ENCODE peak calls at places on chromosomes 13 and 19, in four cellular contexts. Y is IMR-90, A is H1, D is GM12878. M is an unnamed sample.

GRCh38 chr19:2014731-2015610 is 543 bp downstream of the BTBD2 start:
- DNase-seq in Y (no peak), A (no peak), D (no peak), M (peak; percentile 87)

GRCh38 chr19:7953060-7953459 is 9.6 kb upstream of the TIMM44 start:
- DNase-seq in Y (peak; percentile 21), A (no peak), D (no peak), M (no peak)

GRCh38 chr19:28009696-28010095 is 1203.3 kb downstream of the UQCRFS1 start:
- DNase-seq in Y (no peak), A (no peak), D (no peak), M (no peak)

GRCh38 chr19:29118384-29118783 is 94.6 kb downstream of the UQCRFS1 start:
- DNase-seq in Y (no peak), A (no peak), D (no peak), M (no peak)

GRCh38 chr13:83162493-83162892 is 719.8 kb downstream of the SLITRK1 start:
- DNase-seq in Y (peak; percentile 17), A (no peak), D (no peak), M (no peak)

GRCh38 chr19:23281663-23282276 is 31.6 kb upstream of the ZNF724 start:
- DNase-seq in Y (no peak), A (no peak), D (no peak), M (no peak)

GRCh38 chr13:50682002-50682401 is 161.5 kb downstream of the DLEU7 start:
- DNase-seq in Y (no peak), A (no peak), D (no peak), M (no peak)

GRCh38 chr19:10420444-10421239 is at the start of gene PDE4A:
- DNase-seq in Y (no peak), A (no peak), D (no peak), M (peak; percentile 78)

GRCh38 chr13:111118898-111119607 is 3.9 kb downstream of the ARHGEF7 start:
- DNase-seq in Y (no peak), A (no peak), D (no peak), M (no peak)

GRCh38 chr13:77918391-77919261 is at the start of gene EDNRB:
- DNase-seq in Y (peak; percentile 17), A (peak; percentile 29), D (no peak), M (no peak)

GRCh38 chr19:38211206-38211605 is 12.8 kb downstream of the DPF1 start:
- DNase-seq in Y (no peak), A (no peak), D (no peak), M (peak; percentile 44)

GRCh38 chr19:42352216-42352892 is 26.9 kb downstream of the MEGF8 start:
- DNase-seq in Y (peak; percentile 8), A (no peak), D (no peak), M (no peak)

GRCh38 chr13:113854238-113855011 is 9.5 kb downstream of the GAS6 start:
- DNase-seq in Y (peak; percentile 81), A (no peak), D (no peak), M (no peak)

GRCh38 chr19:2536461-2536860 is 60.5 kb downstream of the GADD45B start:
- DNase-seq in Y (no peak), A (no peak), D (no peak), M (no peak)

GRCh38 chr13:97225533-97225932 is 3.4 kb downstream of the MBNL2 start:
- DNase-seq in Y (no peak), A (no peak), D (no peak), M (no peak)

GRCh38 chr19:52665047-52665446 is 26.9 kb upstream of the ZNF83 start:
- DNase-seq in Y (no peak), A (no peak), D (no peak), M (peak; percentile 70)

GRCh38 chr19:30695171-30695875 is 323.1 kb downstream of the ZNF536 start:
- DNase-seq in Y (no peak), A (no peak), D (no peak), M (peak; percentile 16)
- TF ChIP-seq CHD1 in Y (no peak), A (no peak), D (no peak), M (no peak)

GRCh38 chr19:5851302-5851701 is at the start of gene FUT3:
- DNase-seq in Y (no peak), A (no peak), D (no peak), M (no peak)

GRCh38 chr19:5850189-5850588 is 1.1 kb downstream of the FUT3 start:
- DNase-seq in Y (no peak), A (no peak), D (no peak), M (no peak)

GRCh38 chr19:5850743-5851293 is 431 bp downstream of the FUT3 start:
- DNase-seq in Y (peak; percentile 53), A (no peak), D (no peak), M (peak; percentile 6)
- TF ChIP-seq CHD1 in Y (no peak), A (no peak), D (no peak), M (no peak)

GRCh38 chr19:33302974-33303790 is 848 bp upstream of the CEBPA start:
- DNase-seq in Y (peak; percentile 41), A (no peak), D (no peak), M (no peak)

GRCh38 chr19:33306191-33306590 is 3.9 kb upstream of the CEBPA start:
- DNase-seq in Y (no peak), A (no peak), D (no peak), M (no peak)

GRCh38 chr19:33306853-33307792 is 4.8 kb upstream of the CEBPA start:
- DNase-seq in Y (no peak), A (no peak), D (no peak), M (no peak)

GRCh38 chr19:33303791-33304759 is 1.7 kb upstream of the CEBPA start:
- DNase-seq in Y (no peak), A (no peak), D (no peak), M (no peak)

GRCh38 chr19:33304760-33305647 is 2.7 kb upstream of the CEBPA start:
- DNase-seq in Y (no peak), A (no peak), D (no peak), M (peak; percentile 49)
- TF ChIP-seq CHD1 in Y (no peak), A (no peak), D (no peak), M (no peak)

GRCh38 chr19:48543121-48543710 is 8.8 kb upstream of the SULT2B1 start:
- DNase-seq in Y (peak; percentile 65), A (no peak), D (no peak), M (no peak)

GRCh38 chr19:48540110-48540509 is 11.9 kb upstream of the SULT2B1 start:
- DNase-seq in Y (no peak), A (no peak), D (no peak), M (no peak)

GRCh38 chr19:48541813-48542212 is 10.2 kb upstream of the SULT2B1 start:
- DNase-seq in Y (no peak), A (no peak), D (no peak), M (no peak)

GRCh38 chr19:48537541-48537940 is 14.4 kb upstream of the SULT2B1 start:
- DNase-seq in Y (no peak), A (no peak), D (no peak), M (no peak)

DNA sequence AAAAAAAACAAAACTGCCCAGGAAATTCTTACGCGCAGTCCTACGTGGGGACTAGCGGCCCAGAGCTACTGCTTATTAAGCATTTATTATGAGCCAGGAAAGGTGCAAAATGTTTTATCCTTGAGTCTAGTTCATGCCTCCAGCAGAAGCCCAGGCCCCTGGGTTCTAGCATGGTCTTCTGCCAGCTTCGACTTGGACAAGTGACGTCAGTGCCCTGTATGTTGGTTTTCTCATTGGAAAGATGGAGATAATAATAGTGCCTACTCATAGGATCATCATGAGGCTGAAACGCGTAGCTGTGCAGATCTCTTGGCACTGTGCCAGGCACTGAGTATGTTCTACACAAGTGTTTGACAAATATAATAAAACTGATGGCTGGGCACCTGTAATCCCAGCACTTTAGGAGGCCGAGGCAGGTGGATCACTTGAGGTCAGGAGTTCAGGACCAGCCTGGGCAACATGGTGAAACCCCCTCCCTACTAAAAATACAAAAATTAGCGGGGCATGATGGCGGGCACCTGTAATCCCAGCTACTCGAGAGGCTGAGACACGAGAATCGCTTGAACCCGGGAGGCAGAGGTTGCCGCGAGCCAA is 12.4 kb upstream of the SULT2B1 start:
- DNase-seq in Y (peak; percentile 82), A (no peak), D (no peak), M (peak; percentile 12)
- TF ChIP-seq CHD1 in Y (no peak), A (no peak), D (no peak), M (no peak)

DNA sequence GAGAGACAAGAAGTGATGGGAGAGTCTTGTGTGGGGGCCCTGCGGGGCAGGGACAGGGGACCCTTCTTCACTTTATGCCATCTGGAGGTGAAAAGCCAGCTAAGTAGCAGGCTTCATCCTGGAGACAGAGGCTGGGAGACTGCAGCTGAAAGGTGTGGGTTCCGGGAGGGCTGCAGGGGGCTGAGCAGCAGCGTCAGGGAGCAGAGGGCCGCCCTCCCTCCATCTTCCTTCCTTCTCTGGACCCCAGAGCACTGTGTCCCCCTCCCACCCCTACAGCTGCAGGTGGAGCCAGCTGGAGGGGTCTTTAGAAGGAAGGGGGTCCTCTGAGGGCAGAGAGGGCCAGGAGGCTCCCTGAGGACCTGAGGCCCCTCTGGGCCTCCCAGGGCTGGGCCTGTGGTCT is 96.6 kb downstream of the WTIP start:
- DNase-seq in Y (no peak), A (no peak), D (no peak), M (no peak)
- TF ChIP-seq CHD1 in Y (no peak), A (no peak), D (no peak), M (no peak)

DNA sequence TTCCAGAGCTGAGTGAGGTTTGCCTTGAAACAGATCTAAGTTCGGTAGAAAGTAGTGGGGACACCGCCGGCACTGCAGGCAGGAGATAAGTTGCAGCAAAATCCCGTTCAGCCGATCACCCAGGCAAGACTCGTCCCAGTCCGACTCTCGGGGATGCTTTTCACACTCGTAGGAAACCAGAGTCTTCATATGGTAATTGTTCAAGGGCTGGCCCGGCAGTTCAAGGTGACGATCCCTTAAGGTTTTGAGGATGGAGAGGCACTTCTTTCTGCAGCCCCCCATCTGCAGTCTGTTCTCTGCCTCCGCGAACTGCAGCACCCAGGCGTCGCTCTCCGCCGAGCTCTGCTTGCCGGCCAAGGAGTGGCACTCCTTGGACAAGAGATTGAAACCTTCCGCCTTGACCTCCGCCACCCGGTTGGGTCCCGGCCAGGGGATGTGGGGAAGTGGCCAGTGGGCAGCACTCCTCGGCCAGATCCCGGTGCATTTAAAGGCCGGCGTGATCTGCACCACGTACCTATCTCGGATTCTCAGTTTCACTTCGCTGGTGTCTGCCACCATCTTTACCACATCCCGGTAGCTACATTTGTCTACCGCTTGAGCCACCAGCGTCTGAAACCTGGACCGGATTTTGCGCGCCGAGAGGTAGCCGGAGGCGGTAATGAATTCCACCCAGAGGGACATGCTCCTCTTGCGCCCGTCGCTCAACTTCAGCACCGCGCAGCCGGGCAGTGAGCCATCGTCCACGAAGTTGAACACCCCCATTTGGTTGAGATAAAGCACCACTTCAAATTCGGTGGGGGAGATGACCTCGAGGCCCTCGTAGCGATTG is 1.1 kb downstream of the MAB21L1 start:
- DNase-seq in Y (peak; percentile 16), A (no peak), D (no peak), M (no peak)
- TF ChIP-seq CHD1 in Y (no peak), A (no peak), D (no peak), M (no peak)

M was measured in K562.